ENCODE peak calls at places on chromosomes 3 and 15, in five cellular contexts. F is tibial nerve; W is cardiac muscle cell; D is CD8-positive, alpha-beta memory T cell; C is aorta. Y is an unnamed sample. For H3K4me1 and H3K9me3, the result is how much of the 10 kb centered on the place peaks cover.

GRCh38 chr3:55484191-55484644 is 2.9 kb downstream of the WNT5A start:
- DNase-seq in W (peak), C (peak), F (no peak), D (no peak), Y (no peak)

GRCh38 chr3:30347679-30348216 is 258.7 kb upstream of the TGFBR2 start:
- DNase-seq in F (no peak), W (no peak), C (no peak), D (no peak), Y (no peak)

GRCh38 chr15:61480863-61481262 is 251.8 kb upstream of the RORA start:
- DNase-seq in W (peak), D (no peak), F (no peak), C (no peak), Y (no peak)

GRCh38 chr3:129278439-129278969 is at the start of gene HMCES:
- DNase-seq in W (peak), D (peak), F (peak), C (peak), Y (peak)

GRCh38 chr15:66955871-66956585 is 109.4 kb upstream of the SMAD3 start:
- DNase-seq in W (no peak), C (no peak), D (no peak), F (no peak), Y (no peak)

GRCh38 chr15:90047956-90048575 is 46.9 kb downstream of the ZNF710 start:
- DNase-seq in C (peak), D (peak), W (no peak), F (no peak), Y (no peak)

GRCh38 chr15:91469627-91470567 is 369.8 kb downstream of the SV2B start:
- DNase-seq in F (no peak), W (peak), C (no peak), D (peak), Y (peak)

GRCh38 chr3:37628711-37629301 is 232.9 kb upstream of the CTDSPL start:
- DNase-seq in F (no peak), C (no peak), D (no peak), W (no peak), Y (no peak)

GRCh38 chr15:97791824-97792792 is 168.4 kb upstream of the ARRDC4 start:
- DNase-seq in W (no peak), F (no peak), D (no peak), C (no peak), Y (no peak)

GRCh38 chr3:192901435-192901834 is 16.2 kb downstream of the MB21D2 start:
- DNase-seq in D (no peak), W (no peak), F (no peak), C (no peak), Y (no peak)

GRCh38 chr3:130242850-130243569 is 102.5 kb upstream of the COL6A5 start:
- DNase-seq in F (no peak), D (no peak), C (no peak), W (peak), Y (no peak)

GRCh38 chr3:170997966-170998913 is 28.3 kb downstream of the SLC2A2 start:
- DNase-seq in D (no peak), W (no peak), C (no peak), F (no peak), Y (peak)

GRCh38 chr3:171001250-171001893 is 25.1 kb downstream of the SLC2A2 start:
- DNase-seq in C (no peak), F (no peak), W (no peak), D (no peak), Y (no peak)

GRCh38 chr3:171000281-171000680 is 26.2 kb downstream of the SLC2A2 start:
- DNase-seq in F (no peak), D (no peak), W (no peak), C (no peak), Y (no peak)

GRCh38 chr3:171001957-171002694 is 24.4 kb downstream of the SLC2A2 start:
- DNase-seq in F (no peak), D (no peak), C (no peak), W (no peak), Y (no peak)

GRCh38 chr3:170999737-171000242 is 26.7 kb downstream of the SLC2A2 start:
- DNase-seq in C (no peak), W (no peak), F (no peak), D (no peak), Y (no peak)
- H3K4me1 ChIP-seq in C (under half), W (under half), F (under half), D (under half), Y (under half)

DNA sequence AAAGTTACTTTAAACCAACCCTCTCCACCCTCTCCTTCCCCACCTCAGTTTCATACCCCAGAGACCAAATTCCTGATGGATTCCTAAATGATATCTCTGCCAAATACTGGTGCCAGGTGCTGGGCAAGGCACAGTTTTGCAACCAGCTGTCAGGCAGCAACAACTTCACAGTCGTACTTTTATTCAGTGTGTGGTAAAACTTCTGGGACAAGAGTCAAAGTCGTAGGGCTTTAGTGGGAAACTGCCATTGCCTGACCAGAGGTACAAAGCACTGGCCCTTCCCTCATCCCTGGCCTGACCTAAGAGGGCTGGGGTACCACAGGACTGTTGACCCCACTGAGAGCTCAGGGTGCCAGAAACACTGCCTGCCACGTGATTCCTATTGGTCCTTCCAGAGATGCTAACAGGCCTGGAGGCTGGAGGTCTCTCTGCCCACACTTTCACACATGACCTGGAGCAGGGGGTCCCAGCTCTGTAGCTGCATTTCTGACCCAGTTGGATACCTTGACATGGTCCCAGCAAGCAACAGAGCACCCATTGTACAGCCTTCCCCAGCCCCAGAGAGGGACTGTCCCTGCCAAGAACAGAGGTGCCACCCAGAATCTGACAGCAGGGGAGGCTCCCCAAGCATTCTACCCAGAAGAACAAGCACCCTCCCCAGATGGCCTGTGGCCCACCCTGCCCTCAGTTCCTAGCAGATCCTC is 59.9 kb downstream of the LIPC start:
- DNase-seq in C (no peak), F (no peak), W (no peak), D (no peak), Y (no peak)
- H3K9me3 ChIP-seq in C (under half), F (under half), W (under half), D (under half), Y (under half)

GRCh38 chr15:56019060-56019793 is 25.8 kb upstream of the NEDD4 start:
- DNase-seq in D (no peak), F (no peak), W (no peak), C (no peak), Y (no peak)
- H3K4me3 ChIP-seq in D (no peak), F (no peak), W (no peak), C (no peak), Y (no peak)

GRCh38 chr15:25739687-25740121 is 123.4 kb downstream of the ATP10A start:
- DNase-seq in F (no peak), D (no peak), W (peak), C (no peak), Y (no peak)
- H3K4me1 ChIP-seq in F (under half), D (under half), W (under half), C (under half), Y (under half)

DNA sequence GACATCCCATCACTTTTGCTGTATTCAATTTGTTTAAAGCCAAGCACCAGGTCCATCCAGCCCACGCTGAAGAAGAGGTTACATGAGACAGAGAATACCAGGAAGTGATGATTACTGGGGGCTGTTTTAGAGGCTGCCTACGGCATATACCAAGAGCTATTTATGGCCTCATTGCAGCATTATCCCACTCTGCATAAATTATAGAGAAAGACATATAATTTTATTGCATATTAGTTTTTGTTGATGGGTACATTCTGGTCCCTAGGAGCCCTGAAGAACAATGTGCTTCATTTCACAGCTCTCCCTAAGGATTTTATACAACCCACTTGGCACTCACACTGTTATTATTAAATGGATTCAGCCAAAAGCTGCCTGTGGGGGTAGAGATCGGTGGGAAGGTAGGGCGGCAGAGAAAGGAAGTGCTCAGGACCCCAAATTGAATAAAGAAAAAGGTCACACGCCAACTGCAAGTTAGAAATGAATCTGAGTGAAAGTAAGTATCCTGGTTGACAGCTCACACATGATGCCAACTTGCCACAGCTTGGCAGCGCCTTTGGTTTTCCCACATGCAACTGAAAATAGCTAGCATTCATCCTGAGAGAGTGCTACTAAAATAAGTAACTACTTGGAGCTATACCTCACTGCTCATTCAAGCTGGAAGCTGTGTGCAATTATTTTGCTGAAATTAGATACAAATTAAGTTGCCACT is 73.7 kb downstream of the CCNL1 start:
- DNase-seq in C (peak), F (no peak), D (no peak), W (no peak), Y (no peak)
- H3K9me3 ChIP-seq in C (under half), F (under half), D (under half), W (under half), Y (under half)

DNA sequence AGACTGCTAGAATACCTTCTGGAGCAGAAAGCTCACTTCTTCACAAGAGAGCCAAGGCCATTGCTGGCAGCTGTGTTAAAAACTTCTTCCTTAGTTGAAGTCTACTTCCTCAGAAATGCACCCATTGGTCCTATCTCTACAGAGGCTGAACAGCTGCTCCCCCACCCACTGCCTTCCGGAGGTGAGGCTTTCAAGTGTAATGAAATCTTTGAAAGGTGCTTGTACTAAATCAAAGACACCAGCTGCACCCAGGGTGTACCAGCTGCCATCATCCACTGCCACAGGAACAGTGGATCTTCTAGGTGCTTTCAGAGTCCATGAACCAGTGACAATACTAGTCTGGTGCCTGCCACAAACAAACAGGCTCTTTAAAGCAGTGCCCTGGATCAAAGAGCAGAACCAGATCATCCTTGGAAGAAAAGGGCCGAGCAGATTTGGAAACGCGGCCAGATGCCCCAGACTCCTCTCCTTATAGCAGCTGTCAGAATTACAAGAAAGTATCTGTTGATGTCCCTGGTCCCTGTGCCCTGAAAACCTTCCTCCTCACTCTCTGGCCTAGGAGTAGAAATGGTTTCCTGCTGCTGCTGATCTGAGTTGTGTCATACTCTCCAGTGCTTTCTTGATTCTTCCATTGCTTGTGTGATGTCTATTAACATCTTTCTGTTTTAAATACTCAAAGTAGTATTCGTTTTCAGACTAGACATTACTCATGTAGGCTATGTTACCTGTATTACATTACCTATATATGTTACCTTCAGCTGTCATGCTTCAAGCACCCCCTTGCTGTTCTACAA is 26.6 kb upstream of the HERC1 start:
- DNase-seq in F (no peak), W (no peak), C (no peak), D (peak), Y (no peak)
- H3K4me3 ChIP-seq in F (no peak), W (no peak), C (no peak), D (peak), Y (no peak)

GRCh38 chr3:71005797-71006321 is 577.7 kb downstream of the FOXP1 start:
- DNase-seq in F (no peak), W (no peak), C (no peak), D (no peak), Y (no peak)

GRCh38 chr3:71010731-71011455 is 572.6 kb downstream of the FOXP1 start:
- DNase-seq in W (no peak), C (no peak), F (no peak), D (peak), Y (no peak)

GRCh38 chr3:71011565-71012287 is 571.8 kb downstream of the FOXP1 start:
- DNase-seq in D (no peak), F (no peak), W (no peak), C (no peak), Y (no peak)

GRCh38 chr3:71008350-71008923 is 575.1 kb downstream of the FOXP1 start:
- DNase-seq in D (no peak), C (no peak), W (no peak), F (no peak), Y (no peak)

DNA sequence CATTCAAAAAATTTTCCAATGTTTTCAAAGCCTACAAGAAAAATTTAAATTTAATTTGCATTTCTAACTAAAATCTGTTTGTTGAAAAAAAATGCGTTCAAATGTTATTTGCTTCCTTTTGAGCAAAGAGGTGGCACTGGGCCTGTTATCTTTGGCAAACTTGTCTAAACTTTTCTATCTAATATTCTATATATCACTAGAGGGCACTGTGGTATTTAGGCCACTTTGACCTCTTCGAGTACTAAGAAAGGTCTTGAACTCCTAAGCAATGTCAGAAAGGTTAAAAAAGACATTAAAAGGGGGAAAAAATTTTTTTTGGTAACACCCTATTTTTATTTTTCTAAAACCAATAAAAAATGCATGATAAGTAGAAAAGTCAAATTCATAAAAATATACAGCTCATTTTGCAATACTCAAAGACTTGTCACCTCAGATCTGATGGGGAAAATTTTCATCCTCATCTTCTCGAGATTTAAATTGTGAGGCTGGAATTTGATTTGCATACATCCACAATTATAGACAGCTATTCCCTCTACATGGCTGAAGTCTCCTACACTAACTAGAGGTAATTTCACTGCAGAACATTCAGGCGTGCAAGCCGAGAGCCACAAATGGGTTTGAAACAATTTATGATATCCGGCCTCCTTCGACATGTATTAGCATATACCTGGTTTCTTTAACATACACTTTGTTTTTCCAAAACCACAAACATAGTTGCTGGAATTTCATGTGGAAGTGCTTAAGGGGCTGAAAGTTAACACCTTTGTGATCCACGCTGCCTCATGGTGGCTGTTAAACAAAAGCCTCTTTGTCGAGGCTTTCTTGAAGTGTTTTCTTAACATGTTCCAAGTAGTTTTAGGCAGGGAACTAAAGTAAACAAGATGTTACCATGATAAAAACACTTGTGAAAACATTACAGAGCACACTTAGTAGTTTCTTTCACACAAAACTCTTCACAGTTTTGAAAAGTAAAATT is 576.4 kb downstream of the FOXP1 start:
- DNase-seq in F (no peak), W (peak), D (no peak), C (no peak), Y (no peak)
- H3K4me1 ChIP-seq in F (under half), W (under half), D (half or more), C (under half), Y (under half)

GRCh38 chr3:43014216-43014615 is 35.1 kb downstream of the GASK1A start:
- DNase-seq in C (no peak), D (peak), F (no peak), W (no peak), Y (no peak)

GRCh38 chr3:43014990-43015389 is 35.9 kb downstream of the GASK1A start:
- DNase-seq in W (no peak), F (no peak), D (peak), C (no peak), Y (no peak)

GRCh38 chr3:43017038-43017437 is 37.9 kb downstream of the GASK1A start:
- DNase-seq in D (no peak), W (no peak), F (no peak), C (no peak), Y (no peak)

GRCh38 chr3:43016513-43016865 is 37.4 kb downstream of the GASK1A start:
- DNase-seq in C (no peak), F (no peak), W (no peak), D (peak), Y (no peak)

DNA sequence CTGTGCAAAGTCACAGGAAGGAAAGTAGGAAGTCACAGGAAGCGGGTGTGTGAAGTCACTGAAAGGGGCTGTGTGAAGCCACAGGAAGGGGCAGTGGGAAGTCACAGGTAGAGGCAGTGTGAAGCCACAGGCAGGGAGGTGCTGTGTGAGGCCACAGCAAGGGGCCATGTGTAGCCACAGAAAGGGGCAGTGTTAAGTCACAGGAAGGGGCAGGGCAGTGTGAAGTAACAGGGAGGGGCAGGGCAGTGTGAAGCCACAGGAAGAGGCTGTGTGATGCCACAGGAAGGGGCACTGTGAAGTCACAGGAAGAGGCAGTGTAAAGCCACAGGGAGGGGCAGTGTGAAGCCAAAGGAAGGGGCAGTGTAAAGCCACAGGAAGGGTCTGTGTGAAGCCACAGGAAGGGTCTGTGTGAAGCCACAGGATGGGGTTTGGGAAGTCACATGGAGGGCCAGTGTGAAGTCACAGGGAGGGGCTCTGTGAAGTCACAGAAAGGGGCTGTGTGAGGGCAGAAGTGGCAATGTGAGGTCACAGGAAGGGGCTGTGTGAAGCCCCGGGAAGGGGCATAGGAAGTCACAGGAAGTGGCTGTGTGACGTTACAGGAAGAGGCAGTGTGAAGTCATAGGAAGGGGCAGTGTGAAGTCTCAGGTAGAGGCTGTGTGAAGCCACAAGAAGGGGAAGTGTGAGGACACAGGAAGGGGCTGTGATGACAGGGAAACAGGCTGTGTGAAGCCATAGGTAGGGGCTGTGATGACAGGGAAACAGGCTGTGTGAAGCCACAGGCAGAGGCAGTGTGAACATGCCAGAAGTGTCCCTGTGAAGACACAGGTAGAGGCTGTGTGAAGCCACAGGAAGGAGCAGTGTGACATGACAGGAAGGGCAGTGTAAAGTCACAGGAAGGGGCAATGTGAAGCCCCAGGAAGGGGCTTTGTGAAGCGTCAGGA is 36.7 kb downstream of the GASK1A start:
- DNase-seq in C (no peak), D (peak), W (no peak), F (no peak), Y (no peak)
- H3K9me3 ChIP-seq in C (under half), D (half or more), W (under half), F (under half), Y (under half)

DNA sequence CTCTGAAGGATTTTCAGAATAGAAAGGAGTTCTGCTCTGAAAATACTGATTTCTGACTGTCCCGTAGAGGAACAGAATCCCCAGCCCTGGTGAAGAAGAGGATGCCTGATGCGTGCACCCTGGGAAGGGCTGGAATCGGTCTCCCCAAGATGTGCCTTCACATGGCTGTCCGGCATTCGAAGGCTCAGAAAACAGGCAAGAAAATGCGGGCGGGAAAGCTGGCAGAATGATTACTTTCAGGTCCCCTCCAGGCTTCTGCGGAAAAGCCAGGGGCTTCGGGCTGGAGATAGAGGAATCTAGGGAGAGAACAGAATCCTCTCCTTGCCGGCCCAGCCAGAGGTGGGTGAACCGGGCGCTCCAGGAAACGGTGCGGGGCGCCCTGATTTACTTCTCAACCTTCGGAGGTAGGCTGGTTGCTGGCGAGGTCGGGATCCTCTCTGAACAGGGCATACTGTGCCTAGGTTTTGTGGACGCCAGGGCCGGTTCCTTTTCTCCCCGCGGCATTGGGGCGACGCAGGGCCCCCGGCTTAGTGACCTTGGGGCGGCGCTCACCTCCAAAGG is 2.5 kb downstream of the FOXL2NB start:
- DNase-seq in F (no peak), W (no peak), C (peak), D (no peak), Y (no peak)
- H3K4me3 ChIP-seq in F (peak), W (peak), C (peak), D (no peak), Y (no peak)

GRCh38 chr15:53830707-53831386 is 71.4 kb upstream of the WDR72 start:
- DNase-seq in C (no peak), D (no peak), W (no peak), F (no peak), Y (peak)
- H3K4me1 ChIP-seq in C (under half), D (under half), W (under half), F (under half), Y (under half)

Y was measured in mucosa of descending colon.